ENCODE peak calls at places on chromosomes 6 and 20, in eight cellular contexts. S is heart left ventricle, K is GM12878, B is A549, D is body of pancreas, T is gastrocnemius medialis, H is upper lobe of left lung, F is HepG2. O is an unnamed sample.

GRCh38 chr6:17904491-17905120 is 82.8 kb downstream of the KIF13A start:
- ATAC-seq in S (peak), K (no peak), B (no peak), D (no peak), T (peak), H (peak), F (no peak), O (no peak)

GRCh38 chr6:36109092-36109491 is 21.2 kb upstream of the MAPK13 start:
- ATAC-seq in S (no peak), K (no peak), B (no peak), D (no peak), T (no peak), H (no peak), F (no peak), O (no peak)

GRCh38 chr20:20368414-20369352 is 779 bp downstream of the INSM1 start:
- ATAC-seq in S (peak), K (peak), B (peak), D (peak), T (peak), H (no peak), F (peak), O (no peak)

GRCh38 chr6:137731960-137732616 is 135.0 kb upstream of the TNFAIP3 start:
- ATAC-seq in S (peak), K (no peak), B (peak), D (no peak), T (no peak), H (peak), F (peak), O (no peak)

GRCh38 chr6:130259557-130259956 is 36.8 kb upstream of the SAMD3 start:
- ATAC-seq in S (no peak), K (peak), B (no peak), D (no peak), T (no peak), H (no peak), F (no peak), O (no peak)

GRCh38 chr6:14423955-14424354 is 306.4 kb downstream of the CD83 start:
- ATAC-seq in S (no peak), K (no peak), B (no peak), D (no peak), T (no peak), H (no peak), F (no peak), O (no peak)

GRCh38 chr6:158666637-158667359 is 16.9 kb downstream of the SYTL3 start:
- ATAC-seq in S (peak), K (peak), B (no peak), D (peak), T (peak), H (peak), F (no peak), O (peak)

GRCh38 chr6:89433637-89434499 is 916 bp downstream of the ANKRD6 start:
- ATAC-seq in S (peak), K (peak), B (no peak), D (peak), T (peak), H (peak), F (peak), O (peak)

GRCh38 chr6:63560806-63561672 is 11.2 kb upstream of the LOC128125822 start:
- ATAC-seq in S (no peak), K (no peak), B (peak), D (peak), T (no peak), H (peak), F (peak), O (no peak)

GRCh38 chr6:15426926-15427325 is 181.1 kb downstream of the JARID2 start:
- ATAC-seq in S (no peak), K (no peak), B (no peak), D (no peak), T (no peak), H (no peak), F (no peak), O (no peak)

GRCh38 chr6:125046107-125046925 is 84.1 kb downstream of the RNF217 start:
- ATAC-seq in S (no peak), K (no peak), B (no peak), D (no peak), T (no peak), H (no peak), F (no peak), O (no peak)

GRCh38 chr6:157929076-157929475 is 52.6 kb upstream of the SYNJ2 start:
- ATAC-seq in S (no peak), K (no peak), B (no peak), D (no peak), T (no peak), H (no peak), F (no peak), O (no peak)

GRCh38 chr6:5763871-5764270 is 242.9 kb downstream of the NRN1 start:
- ATAC-seq in S (peak), K (peak), B (no peak), D (no peak), T (no peak), H (no peak), F (no peak), O (no peak)

GRCh38 chr6:145350928-145351327 is 384.4 kb downstream of the EPM2A start:
- ATAC-seq in S (no peak), K (peak), B (no peak), D (no peak), T (no peak), H (no peak), F (no peak), O (no peak)

GRCh38 chr6:127291495-127291894 is 24.8 kb downstream of the RNF146 start:
- ATAC-seq in S (no peak), K (peak), B (no peak), D (no peak), T (no peak), H (no peak), F (no peak), O (no peak)

GRCh38 chr20:20085812-20086211 is 33.5 kb downstream of the CFAP61 start:
- ATAC-seq in S (peak), K (no peak), B (no peak), D (peak), T (peak), H (peak), F (no peak), O (peak)

GRCh38 chr6:31126416-31127175 is 6.3 kb upstream of the CDSN start:
- ATAC-seq in S (peak), K (peak), B (no peak), D (peak), T (no peak), H (no peak), F (no peak), O (no peak)

GRCh38 chr6:156933201-156934053 is 156.2 kb downstream of the ARID1B start:
- ATAC-seq in S (peak), K (peak), B (no peak), D (peak), T (peak), H (peak), F (peak), O (no peak)

GRCh38 chr6:15990179-15990578 is 138.7 kb upstream of the MYLIP start:
- ATAC-seq in S (no peak), K (peak), B (no peak), D (no peak), T (no peak), H (no peak), F (no peak), O (no peak)

GRCh38 chr20:57767456-57767855 is 57.6 kb upstream of the PMEPA1 start:
- ATAC-seq in S (no peak), K (no peak), B (no peak), D (no peak), T (no peak), H (no peak), F (no peak), O (no peak)

GRCh38 chr20:58835231-58835630 is 15.5 kb downstream of the GNAS-AS1 start:
- ATAC-seq in S (no peak), K (no peak), B (no peak), D (no peak), T (no peak), H (no peak), F (no peak), O (no peak)

GRCh38 chr6:37544530-37544929 is 44.8 kb upstream of the CCDC167 start:
- ATAC-seq in S (no peak), K (no peak), B (no peak), D (no peak), T (no peak), H (no peak), F (no peak), O (no peak)

GRCh38 chr6:90493332-90493731 is 93.5 kb downstream of the MAP3K7 start:
- ATAC-seq in S (no peak), K (no peak), B (no peak), D (no peak), T (no peak), H (no peak), F (no peak), O (no peak)

GRCh38 chr6:167453082-167453446 is 128.2 kb downstream of the TTLL2 start:
- ATAC-seq in S (no peak), K (no peak), B (no peak), D (no peak), T (no peak), H (no peak), F (no peak), O (no peak)

GRCh38 chr6:133707456-133707855 is 181.5 kb upstream of the TCF21 start:
- ATAC-seq in S (peak), K (peak), B (no peak), D (no peak), T (no peak), H (no peak), F (no peak), O (no peak)

GRCh38 chr6:169851641-169852503 is 100.5 kb downstream of the ERMARD start:
- ATAC-seq in S (peak), K (no peak), B (no peak), D (peak), T (peak), H (peak), F (peak), O (peak)

GRCh38 chr6:127192911-127193503 is 73.7 kb upstream of the RNF146 start:
- ATAC-seq in S (peak), K (no peak), B (no peak), D (no peak), T (peak), H (no peak), F (no peak), O (peak)

GRCh38 chr6:167094820-167095637 is 27.9 kb upstream of the CCR6 start:
- ATAC-seq in S (no peak), K (peak), B (no peak), D (no peak), T (no peak), H (no peak), F (no peak), O (no peak)

GRCh38 chr6:138428943-138429616 is 25.1 kb downstream of the HEBP2 start:
- ATAC-seq in S (peak), K (peak), B (peak), D (peak), T (no peak), H (no peak), F (peak), O (peak)

GRCh38 chr20:36447101-36447500 is 94.2 kb upstream of the MYL9 start:
- ATAC-seq in S (no peak), K (no peak), B (no peak), D (no peak), T (no peak), H (no peak), F (no peak), O (no peak)

GRCh38 chr6:44045672-44046015 is 81.6 kb downstream of the MRPL14 start:
- ATAC-seq in S (peak), K (no peak), B (no peak), D (no peak), T (no peak), H (no peak), F (no peak), O (peak)

GRCh38 chr6:43033874-43034273 is 12.5 kb downstream of the RRP36 start:
- ATAC-seq in S (no peak), K (no peak), B (no peak), D (no peak), T (no peak), H (no peak), F (no peak), O (no peak)

GRCh38 chr6:160735523-160735922 is 33.5 kb downstream of the PLG start:
- ATAC-seq in S (no peak), K (peak), B (no peak), D (no peak), T (no peak), H (no peak), F (no peak), O (no peak)

GRCh38 chr20:32569380-32570305 is 15.5 kb downstream of the NOL4L start:
- ATAC-seq in S (no peak), K (peak), B (no peak), D (no peak), T (no peak), H (no peak), F (peak), O (no peak)

GRCh38 chr6:48447251-48447650 is 336.3 kb upstream of the PTCHD4 start:
- ATAC-seq in S (no peak), K (no peak), B (no peak), D (no peak), T (no peak), H (no peak), F (no peak), O (no peak)

DNA sequence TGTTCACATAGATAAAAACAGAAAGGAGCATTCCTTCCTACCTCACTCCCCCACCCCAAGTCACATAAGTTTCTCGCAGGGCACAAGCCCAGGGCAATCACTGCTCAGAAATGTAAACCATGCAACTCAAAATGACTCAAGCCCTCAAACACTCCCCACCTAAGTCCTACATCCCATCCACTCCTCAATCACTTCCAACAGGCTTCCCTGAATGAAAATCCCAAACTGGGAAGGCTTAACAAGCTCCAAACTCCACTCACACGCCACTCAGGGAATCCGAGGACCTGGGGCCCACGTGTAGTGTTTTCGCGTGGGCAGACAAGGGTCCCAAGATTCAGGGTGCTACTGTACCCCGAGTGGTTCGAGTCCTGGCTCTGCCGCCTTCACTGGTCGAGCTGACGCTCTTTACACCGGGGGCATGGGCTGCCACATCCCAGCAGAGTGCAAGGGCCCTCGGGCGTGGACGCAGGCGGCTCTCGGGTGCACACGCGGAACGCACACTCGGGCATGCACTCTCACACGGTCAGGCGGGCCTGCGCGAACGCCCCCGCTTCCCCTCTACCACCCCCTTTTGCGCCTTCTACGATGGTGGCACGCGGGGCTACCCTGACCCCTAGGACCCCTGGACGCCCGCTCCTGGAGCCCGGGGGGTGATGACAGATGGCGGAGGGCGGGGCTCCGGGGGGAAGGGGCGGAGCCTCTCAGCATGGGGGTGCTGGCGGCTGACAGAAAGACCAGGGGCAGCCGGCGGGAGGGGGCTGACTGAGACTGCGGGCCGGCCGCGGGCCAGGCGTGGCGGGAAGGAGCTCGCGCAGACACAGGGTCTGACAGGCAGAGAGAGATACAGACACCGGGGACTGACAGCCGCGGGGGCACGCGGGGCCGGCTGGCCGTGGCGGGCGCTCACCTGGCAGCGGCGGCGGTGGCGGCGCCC is 662 bp downstream of the ZHX3 start:
- ATAC-seq in S (peak), K (peak), B (peak), D (peak), T (peak), H (peak), F (peak), O (peak)
- TF ChIP-seq POLR2A in S (no peak), K (peak), B (no peak), D (no peak), T (no peak), H (peak), F (peak), O (peak)

DNA sequence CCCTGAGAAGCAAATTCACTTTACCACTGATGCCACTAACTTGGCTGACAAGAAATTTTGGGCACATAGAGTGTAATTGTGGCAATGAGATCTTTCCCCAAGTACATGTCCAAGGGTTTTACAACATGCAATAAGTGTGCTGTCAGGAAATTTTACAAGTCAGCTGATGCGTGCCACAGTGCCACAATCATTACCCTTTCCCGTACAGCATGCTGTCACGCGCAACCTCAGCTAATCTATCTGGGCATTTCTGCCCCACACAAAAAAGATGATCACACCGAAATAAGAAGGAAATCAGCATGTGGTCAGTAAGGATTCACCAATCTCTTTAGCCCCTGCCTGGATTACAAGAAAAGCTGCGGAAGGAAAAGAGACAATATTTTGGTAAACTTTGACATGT is 163.6 kb upstream of the PREP start:
- ATAC-seq in S (no peak), K (no peak), B (no peak), D (no peak), T (no peak), H (no peak), F (no peak), O (no peak)
- TF ChIP-seq POLR2A in S (no peak), K (no peak), B (no peak), D (no peak), T (no peak), H (no peak), F (no peak), O (no peak)

GRCh38 chr6:142302427-142303190 is 802 bp downstream of the ADGRG6 start:
- ATAC-seq in S (no peak), K (no peak), B (peak), D (peak), T (no peak), H (peak), F (peak), O (no peak)
- TF ChIP-seq POLR2A in S (no peak), K (no peak), B (no peak), D (no peak), T (no peak), H (no peak), F (peak), O (no peak)

DNA sequence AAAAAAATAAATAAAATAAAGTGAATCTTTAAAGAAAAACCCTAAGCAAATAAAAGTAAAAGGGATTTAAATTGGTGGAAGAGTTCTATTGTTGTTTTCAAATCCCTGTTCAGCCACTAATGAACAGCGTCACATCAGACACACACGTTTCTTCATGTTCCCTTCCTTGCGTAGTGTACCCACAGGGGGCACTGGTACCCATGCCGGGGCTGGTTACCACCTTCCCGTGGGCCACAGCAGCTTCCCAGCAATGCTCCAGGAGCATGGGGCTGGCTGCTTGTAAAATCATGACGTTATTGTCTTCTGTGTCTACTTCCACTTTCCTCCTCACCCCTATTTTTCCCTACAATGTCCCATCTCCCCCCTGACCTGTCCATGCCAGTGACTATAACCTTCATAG is 988.7 kb downstream of the KIF16B start:
- ATAC-seq in S (no peak), K (no peak), B (no peak), D (no peak), T (no peak), H (no peak), F (no peak), O (no peak)
- TF ChIP-seq POLR2A in S (no peak), K (no peak), B (no peak), D (no peak), T (no peak), H (no peak), F (no peak), O (no peak)

DNA sequence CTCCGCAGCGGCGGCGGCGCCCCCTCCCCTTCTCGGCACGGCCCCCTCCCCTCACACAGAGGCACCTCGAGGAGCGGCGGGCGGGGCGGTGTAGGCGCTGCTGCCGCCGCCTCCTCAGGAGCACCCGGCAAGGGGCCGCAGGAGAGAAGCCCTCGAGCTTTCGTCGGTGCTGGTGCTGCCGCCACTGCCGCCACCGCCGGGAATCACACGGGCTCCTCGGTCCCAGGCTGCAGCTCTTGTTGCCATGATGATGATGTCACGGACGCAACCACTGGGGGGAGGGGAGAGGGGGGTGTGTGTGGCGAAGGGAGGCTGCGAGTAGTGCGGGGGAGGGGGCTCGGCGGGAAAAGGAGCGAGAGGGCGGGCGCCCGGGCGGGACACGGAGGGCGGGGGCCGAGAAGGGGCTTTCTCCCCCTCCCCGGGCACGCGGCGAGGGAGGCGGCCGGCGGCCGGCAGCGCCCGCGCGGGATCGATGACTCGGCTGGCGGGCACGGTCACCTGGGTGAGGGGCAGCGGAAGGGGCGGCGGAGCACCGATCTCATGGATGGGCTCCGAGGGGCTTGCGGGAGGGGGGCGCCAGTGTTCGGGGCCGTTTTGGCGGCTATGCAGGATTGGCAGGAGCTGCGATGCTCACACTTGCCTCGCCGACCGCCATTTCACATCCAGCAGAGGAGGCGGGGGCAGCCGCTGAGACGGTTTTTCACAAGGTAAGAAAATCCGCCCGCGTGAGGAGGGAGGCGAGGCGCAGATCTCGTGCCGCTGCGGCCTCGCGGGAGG is at the start of gene REV3L:
- ATAC-seq in S (peak), K (peak), B (peak), D (peak), T (peak), H (peak), F (peak), O (peak)
- TF ChIP-seq POLR2A in S (peak), K (peak), B (peak), D (peak), T (peak), H (peak), F (peak), O (peak)

GRCh38 chr20:51660741-51661608 is 107.2 kb downstream of the ATP9A start:
- ATAC-seq in S (no peak), K (peak), B (peak), D (no peak), T (no peak), H (no peak), F (peak), O (peak)
- TF ChIP-seq POLR2A in S (no peak), K (no peak), B (no peak), D (no peak), T (no peak), H (no peak), F (no peak), O (no peak)

GRCh38 chr6:26223677-26224546 is 136.7 kb downstream of the HFE start:
- ATAC-seq in S (peak), K (peak), B (peak), D (peak), T (peak), H (peak), F (peak), O (peak)
- TF ChIP-seq POLR2A in S (peak), K (no peak), B (no peak), D (no peak), T (peak), H (peak), F (peak), O (peak)

DNA sequence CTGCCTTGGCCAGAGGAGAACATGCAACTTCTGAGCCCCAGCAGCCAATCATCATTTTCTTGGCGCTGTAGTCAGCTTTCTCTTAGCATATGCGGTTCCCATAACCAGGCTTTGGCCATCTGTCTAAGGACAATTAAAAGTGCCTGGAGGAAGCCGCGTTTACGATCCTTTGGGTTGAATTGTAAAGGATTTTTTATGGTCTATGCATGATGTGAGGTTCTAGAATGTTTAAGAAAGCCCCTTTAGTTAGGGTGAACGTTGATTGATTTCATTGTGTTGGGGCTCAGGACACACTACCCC is 791 bp upstream of the CDK19 start:
- ATAC-seq in S (no peak), K (no peak), B (no peak), D (no peak), T (peak), H (no peak), F (no peak), O (no peak)
- TF ChIP-seq POLR2A in S (no peak), K (no peak), B (no peak), D (no peak), T (no peak), H (no peak), F (peak), O (no peak)

GRCh38 chr6:19836799-19837510 is at the start of gene ID4:
- ATAC-seq in S (peak), K (no peak), B (peak), D (peak), T (peak), H (peak), F (no peak), O (peak)
- TF ChIP-seq POLR2A in S (peak), K (no peak), B (peak), D (peak), T (peak), H (peak), F (no peak), O (peak)

O was measured in gastroesophageal sphincter.